ENCODE peak calls at places on chromosomes 3 and 15, in ten cellular contexts. One of them, this sample, is unnamed.
A peak's percentile ranks its signal among the peaks of the same experiment; 100 is the strongest.

GRCh38 chr3:134526319-134526718 is 40.5 kb downstream of the CEP63 start:
- DNase-seq in neural progenitor cell: no peak
- DNase-seq in GM23248: no peak
- DNase-seq in PC-3: no peak
- DNase-seq in H9: no peak
- DNase-seq in SK-N-SH: no peak
- DNase-seq in fibroblast of lung: no peak
- DNase-seq in mesendoderm: no peak
- DNase-seq in IMR-90: peak; percentile 49
- DNase-seq in astrocyte: no peak
- DNase-seq in this sample: no peak

GRCh38 chr3:175258763-175259162 is 399.6 kb downstream of the NAALADL2 start:
- DNase-seq in PC-3: peak; percentile 59
- DNase-seq in H9: no peak
- DNase-seq in neural progenitor cell: no peak
- DNase-seq in GM23248: peak; percentile 13
- DNase-seq in mesendoderm: peak; percentile 7
- DNase-seq in SK-N-SH: no peak
- DNase-seq in IMR-90: peak; percentile 28
- DNase-seq in fibroblast of lung: peak; percentile 89
- DNase-seq in astrocyte: peak; percentile 85
- DNase-seq in this sample: no peak

GRCh38 chr3:53324011-53324544 is 23.3 kb downstream of the DCP1A start:
- DNase-seq in neural progenitor cell: no peak
- DNase-seq in fibroblast of lung: no peak
- DNase-seq in H9: no peak
- DNase-seq in PC-3: no peak
- DNase-seq in IMR-90: no peak
- DNase-seq in GM23248: no peak
- DNase-seq in SK-N-SH: peak; percentile 48
- DNase-seq in astrocyte: peak; percentile 6
- DNase-seq in mesendoderm: no peak
- DNase-seq in this sample: no peak

GRCh38 chr15:63967616-63968015 is 78.7 kb downstream of the DAPK2 start:
- DNase-seq in GM23248: no peak
- DNase-seq in astrocyte: no peak
- DNase-seq in fibroblast of lung: no peak
- DNase-seq in H9: peak; percentile 8
- DNase-seq in mesendoderm: no peak
- DNase-seq in SK-N-SH: no peak
- DNase-seq in PC-3: no peak
- DNase-seq in IMR-90: no peak
- DNase-seq in neural progenitor cell: no peak
- DNase-seq in this sample: no peak

GRCh38 chr3:48504051-48504946 is at the start of gene SHISA5:
- DNase-seq in GM23248: peak; percentile 78
- DNase-seq in SK-N-SH: peak; percentile 83
- DNase-seq in astrocyte: peak; percentile 64
- DNase-seq in fibroblast of lung: peak; percentile 79
- DNase-seq in neural progenitor cell: peak; percentile 80
- DNase-seq in IMR-90: peak; percentile 58
- DNase-seq in H9: peak; percentile 61
- DNase-seq in PC-3: peak; percentile 63
- DNase-seq in mesendoderm: peak; percentile 61
- DNase-seq in this sample: no peak

GRCh38 chr3:197022405-197023231 is 7.0 kb downstream of the MELTF start:
- DNase-seq in PC-3: no peak
- DNase-seq in GM23248: no peak
- DNase-seq in mesendoderm: peak; percentile 14
- DNase-seq in astrocyte: no peak
- DNase-seq in SK-N-SH: peak; percentile 27
- DNase-seq in fibroblast of lung: no peak
- DNase-seq in IMR-90: no peak
- DNase-seq in H9: peak; percentile 32
- DNase-seq in neural progenitor cell: no peak
- DNase-seq in this sample: peak; percentile 51

GRCh38 chr15:77096131-77096530 is 25.2 kb upstream of the TSPAN3 start:
- DNase-seq in neural progenitor cell: no peak
- DNase-seq in IMR-90: no peak
- DNase-seq in SK-N-SH: no peak
- DNase-seq in fibroblast of lung: no peak
- DNase-seq in GM23248: no peak
- DNase-seq in H9: no peak
- DNase-seq in astrocyte: no peak
- DNase-seq in PC-3: no peak
- DNase-seq in mesendoderm: no peak
- DNase-seq in this sample: no peak

GRCh38 chr15:59283717-59284336 is 77.2 kb downstream of the LDHAL6B start:
- DNase-seq in GM23248: no peak
- DNase-seq in IMR-90: no peak
- DNase-seq in astrocyte: no peak
- DNase-seq in neural progenitor cell: no peak
- DNase-seq in mesendoderm: peak; percentile 57
- DNase-seq in PC-3: peak; percentile 98
- DNase-seq in SK-N-SH: no peak
- DNase-seq in H9: no peak
- DNase-seq in fibroblast of lung: no peak
- DNase-seq in this sample: no peak

GRCh38 chr3:52372822-52373504 is 56.8 kb downstream of the DNAH1 start:
- DNase-seq in SK-N-SH: no peak
- DNase-seq in neural progenitor cell: peak; percentile 67
- DNase-seq in PC-3: no peak
- DNase-seq in IMR-90: no peak
- DNase-seq in H9: peak; percentile 72
- DNase-seq in mesendoderm: peak; percentile 67
- DNase-seq in GM23248: no peak
- DNase-seq in astrocyte: no peak
- DNase-seq in fibroblast of lung: no peak
- DNase-seq in this sample: peak; percentile 84

GRCh38 chr15:78004222-78004727 is 73.2 kb downstream of the TBC1D2B start:
- DNase-seq in mesendoderm: peak; percentile 7
- DNase-seq in fibroblast of lung: no peak
- DNase-seq in neural progenitor cell: peak; percentile 23
- DNase-seq in astrocyte: no peak
- DNase-seq in GM23248: no peak
- DNase-seq in H9: no peak
- DNase-seq in SK-N-SH: no peak
- DNase-seq in IMR-90: no peak
- DNase-seq in PC-3: no peak
- DNase-seq in this sample: no peak

GRCh38 chr3:155232605-155233004 is 60.9 kb downstream of the STRIT1 start:
- DNase-seq in IMR-90: peak; percentile 92
- DNase-seq in astrocyte: peak; percentile 86
- DNase-seq in mesendoderm: peak; percentile 21
- DNase-seq in PC-3: peak; percentile 98
- DNase-seq in neural progenitor cell: no peak
- DNase-seq in SK-N-SH: peak; percentile 1
- DNase-seq in H9: no peak
- DNase-seq in fibroblast of lung: peak; percentile 86
- DNase-seq in GM23248: peak; percentile 95
- DNase-seq in this sample: peak; percentile 25

GRCh38 chr3:63908081-63908736 is 4.0 kb downstream of the SCAANT1 start:
- DNase-seq in neural progenitor cell: peak; percentile 16
- DNase-seq in GM23248: peak; percentile 31
- DNase-seq in astrocyte: no peak
- DNase-seq in fibroblast of lung: peak; percentile 42
- DNase-seq in SK-N-SH: peak; percentile 18
- DNase-seq in IMR-90: peak; percentile 42
- DNase-seq in mesendoderm: peak; percentile 71
- DNase-seq in PC-3: no peak
- DNase-seq in H9: no peak
- DNase-seq in this sample: no peak

GRCh38 chr3:38454179-38454883 is 641 bp downstream of the ACVR2B start:
- DNase-seq in H9: no peak
- DNase-seq in neural progenitor cell: peak; percentile 74
- DNase-seq in astrocyte: no peak
- DNase-seq in fibroblast of lung: peak; percentile 29
- DNase-seq in SK-N-SH: peak; percentile 68
- DNase-seq in mesendoderm: peak; percentile 35
- DNase-seq in GM23248: peak; percentile 65
- DNase-seq in PC-3: peak; percentile 36
- DNase-seq in IMR-90: peak; percentile 13
- DNase-seq in this sample: peak; percentile 32

GRCh38 chr3:158420654-158421396 is 150.2 kb upstream of the MLF1 start:
- DNase-seq in PC-3: peak; percentile 9
- DNase-seq in IMR-90: peak; percentile 90
- DNase-seq in GM23248: peak; percentile 78
- DNase-seq in fibroblast of lung: peak; percentile 42
- DNase-seq in astrocyte: peak; percentile 43
- DNase-seq in SK-N-SH: no peak
- DNase-seq in neural progenitor cell: no peak
- DNase-seq in mesendoderm: no peak
- DNase-seq in H9: no peak
- DNase-seq in this sample: no peak

GRCh38 chr3:134494539-134494938 is 8.7 kb downstream of the CEP63 start:
- DNase-seq in mesendoderm: no peak
- DNase-seq in SK-N-SH: no peak
- DNase-seq in IMR-90: no peak
- DNase-seq in GM23248: no peak
- DNase-seq in astrocyte: no peak
- DNase-seq in neural progenitor cell: no peak
- DNase-seq in PC-3: no peak
- DNase-seq in H9: no peak
- DNase-seq in fibroblast of lung: no peak
- DNase-seq in this sample: no peak

GRCh38 chr15:43225201-43225949 is 4.6 kb upstream of the EPB42 start:
- DNase-seq in IMR-90: peak; percentile 63
- DNase-seq in fibroblast of lung: peak; percentile 55
- DNase-seq in PC-3: peak; percentile 84
- DNase-seq in GM23248: peak; percentile 81
- DNase-seq in mesendoderm: peak; percentile 74
- DNase-seq in H9: peak; percentile 63
- DNase-seq in SK-N-SH: peak; percentile 71
- DNase-seq in astrocyte: peak; percentile 44
- DNase-seq in neural progenitor cell: peak; percentile 79
- DNase-seq in this sample: peak; percentile 60

DNA sequence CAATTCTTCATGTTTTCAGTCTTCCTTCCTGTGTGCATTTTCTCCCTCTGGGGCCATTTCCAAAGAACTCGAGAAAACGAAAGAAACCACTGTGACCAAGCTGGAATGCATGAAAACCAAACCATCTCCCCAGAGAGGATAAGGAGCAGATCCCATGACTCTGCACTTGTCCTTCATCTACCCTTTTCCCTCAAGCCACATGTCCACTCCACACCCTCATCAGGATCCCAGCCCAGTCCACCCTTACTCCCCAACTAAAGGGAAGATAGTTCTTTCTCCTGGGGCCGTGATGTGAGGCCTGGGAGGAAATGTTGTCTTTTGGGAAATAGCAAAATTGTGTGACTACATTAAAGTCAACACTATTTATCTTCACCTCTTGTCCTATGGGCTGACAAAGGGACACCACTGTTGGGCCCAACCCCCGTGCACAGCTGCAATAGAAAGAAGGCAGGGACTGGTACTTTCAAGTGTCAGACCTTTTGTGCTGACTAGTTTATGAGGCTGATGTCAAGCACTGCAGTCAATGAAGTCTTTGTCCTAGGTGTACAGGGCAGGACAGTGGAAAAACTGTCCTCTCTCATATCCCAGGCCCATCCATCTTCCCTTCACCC is 487.2 kb upstream of the NR2F2 start:
- DNase-seq in astrocyte: peak; percentile 91
- DNase-seq in IMR-90: no peak
- DNase-seq in H9: no peak
- DNase-seq in mesendoderm: no peak
- DNase-seq in GM23248: peak; percentile 15
- DNase-seq in fibroblast of lung: peak; percentile 89
- DNase-seq in PC-3: no peak
- DNase-seq in SK-N-SH: no peak
- DNase-seq in neural progenitor cell: no peak
- DNase-seq in this sample: no peak
- H3K4me2 ChIP-seq in astrocyte: peak overlapping the region; percentile 51
- H3K4me2 ChIP-seq in IMR-90: no peak overlapping the region
- H3K4me2 ChIP-seq in H9: no peak overlapping the region
- H3K4me2 ChIP-seq in mesendoderm: no peak overlapping the region
- H3K4me2 ChIP-seq in GM23248: no peak overlapping the region
- H3K4me2 ChIP-seq in fibroblast of lung: peak overlapping the region; percentile 20
- H3K4me2 ChIP-seq in PC-3: no peak overlapping the region
- H3K4me2 ChIP-seq in SK-N-SH: no peak overlapping the region
- H3K4me2 ChIP-seq in neural progenitor cell: peak overlapping the region; percentile 36
- H3K4me2 ChIP-seq in this sample: no peak overlapping the region

DNA sequence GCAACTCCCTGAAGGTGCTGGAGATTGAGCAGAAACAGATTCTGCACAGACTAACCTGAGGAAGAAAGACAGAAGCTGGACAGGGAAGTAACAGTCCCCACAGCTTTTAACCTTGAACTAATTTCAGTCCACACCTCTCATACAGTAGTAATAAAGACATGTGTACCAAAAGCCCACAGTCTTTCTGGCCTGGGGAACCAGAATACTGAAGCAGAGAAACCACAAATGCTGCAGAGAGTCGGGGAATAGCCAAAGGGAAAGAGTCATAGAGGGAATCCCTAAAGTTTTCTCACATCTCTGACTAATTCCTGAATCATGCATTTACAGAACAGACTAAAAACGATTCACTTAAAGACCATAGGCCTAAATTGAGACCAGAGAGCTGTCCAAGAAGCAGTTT is 503.4 kb upstream of the NECTIN3 start:
- DNase-seq in mesendoderm: no peak
- DNase-seq in astrocyte: peak; percentile 92
- DNase-seq in SK-N-SH: no peak
- DNase-seq in H9: no peak
- DNase-seq in neural progenitor cell: no peak
- DNase-seq in fibroblast of lung: peak; percentile 93
- DNase-seq in GM23248: peak; percentile 93
- DNase-seq in IMR-90: peak; percentile 94
- DNase-seq in PC-3: peak; percentile 91
- DNase-seq in this sample: no peak
- H3K27ac ChIP-seq in mesendoderm: no peak overlapping the region
- H3K27ac ChIP-seq in astrocyte: peak overlapping the region; percentile 61
- H3K27ac ChIP-seq in SK-N-SH: peak overlapping the region; percentile 67
- H3K27ac ChIP-seq in H9: no peak overlapping the region
- H3K27ac ChIP-seq in neural progenitor cell: no peak overlapping the region
- H3K27ac ChIP-seq in fibroblast of lung: no peak overlapping the region
- H3K27ac ChIP-seq in GM23248: peak overlapping the region; percentile 32
- H3K27ac ChIP-seq in IMR-90: peak overlapping the region; percentile 46
- H3K27ac ChIP-seq in PC-3: peak overlapping the region; percentile 44
- H3K27ac ChIP-seq in this sample: no peak overlapping the region

GRCh38 chr3:189148090-189148507 is 23.7 kb upstream of the TPRG1 start:
- DNase-seq in fibroblast of lung: peak; percentile 48
- DNase-seq in PC-3: peak; percentile 82
- DNase-seq in astrocyte: peak; percentile 35
- DNase-seq in SK-N-SH: peak; percentile 52
- DNase-seq in H9: peak; percentile 65
- DNase-seq in mesendoderm: peak; percentile 74
- DNase-seq in neural progenitor cell: peak; percentile 67
- DNase-seq in GM23248: peak; percentile 68
- DNase-seq in IMR-90: peak; percentile 67
- DNase-seq in this sample: peak; percentile 55
- H3K4me2 ChIP-seq in fibroblast of lung: no peak overlapping the region
- H3K4me2 ChIP-seq in PC-3: peak overlapping the region; percentile 24
- H3K4me2 ChIP-seq in astrocyte: no peak overlapping the region
- H3K4me2 ChIP-seq in SK-N-SH: no peak overlapping the region
- H3K4me2 ChIP-seq in H9: no peak overlapping the region
- H3K4me2 ChIP-seq in mesendoderm: no peak overlapping the region
- H3K4me2 ChIP-seq in neural progenitor cell: no peak overlapping the region
- H3K4me2 ChIP-seq in GM23248: no peak overlapping the region
- H3K4me2 ChIP-seq in IMR-90: no peak overlapping the region
- H3K4me2 ChIP-seq in this sample: no peak overlapping the region

GRCh38 chr15:41043276-41043675 is 72.8 kb downstream of the INO80 start:
- DNase-seq in PC-3: no peak
- DNase-seq in mesendoderm: no peak
- DNase-seq in fibroblast of lung: peak; percentile 75
- DNase-seq in H9: no peak
- DNase-seq in neural progenitor cell: no peak
- DNase-seq in IMR-90: peak; percentile 67
- DNase-seq in SK-N-SH: no peak
- DNase-seq in GM23248: peak; percentile 63
- DNase-seq in astrocyte: peak; percentile 71
- DNase-seq in this sample: no peak
- H3K27ac ChIP-seq in PC-3: no peak overlapping the region
- H3K27ac ChIP-seq in mesendoderm: no peak overlapping the region
- H3K27ac ChIP-seq in fibroblast of lung: no peak overlapping the region
- H3K27ac ChIP-seq in H9: no peak overlapping the region
- H3K27ac ChIP-seq in neural progenitor cell: no peak overlapping the region
- H3K27ac ChIP-seq in IMR-90: peak overlapping the region; percentile 43
- H3K27ac ChIP-seq in SK-N-SH: peak overlapping the region; percentile 1
- H3K27ac ChIP-seq in GM23248: peak overlapping the region; percentile 60
- H3K27ac ChIP-seq in astrocyte: no peak overlapping the region
- H3K27ac ChIP-seq in this sample: no peak overlapping the region

This sample was measured in OCI-LY7.